ENCODE peak calls at places on chromosomes 3 and 15, in ten cellular contexts. T is K562, E is A549, D is PC-3, Y is astrocyte of the cerebellum, V is neural progenitor cell, S is endodermal cell, P is GM12878, Q is tibial nerve, I is HCT116. G is an unnamed sample.
A peak's percentile ranks its signal among the peaks of the same experiment; 100 is the strongest.

GRCh38 chr15:32718822-32719716 is 1.3 kb downstream of the GREM1 start:
- DNase-seq in T (no peak), E (peak; percentile 21), D (peak; percentile 16), Y (no peak), V (peak; percentile 73), S (peak; percentile 77), P (no peak), Q (no peak), I (no peak), G (no peak)

GRCh38 chr3:78495326-78495725 is 1272.5 kb downstream of the ROBO1 start:
- DNase-seq in T (no peak), E (no peak), D (no peak), Y (no peak), V (no peak), S (no peak), P (no peak), Q (no peak), I (no peak), G (no peak)

GRCh38 chr15:62306851-62307504 is 141.9 kb upstream of the C2CD4B start:
- DNase-seq in T (peak; percentile 60), E (peak; percentile 88), D (peak; percentile 69), Y (peak; percentile 42), V (peak; percentile 91), S (peak; percentile 87), P (no peak), Q (no peak), I (peak; percentile 68), G (peak; percentile 44)

GRCh38 chr3:4460334-4460733 is 6.7 kb downstream of the SUMF1 start:
- DNase-seq in T (no peak), E (no peak), D (no peak), Y (no peak), V (no peak), S (no peak), P (no peak), Q (no peak), I (no peak), G (no peak)

GRCh38 chr15:39165026-39165706 is 415.7 kb upstream of the THBS1 start:
- DNase-seq in T (no peak), E (no peak), D (no peak), Y (no peak), V (no peak), S (no peak), P (no peak), Q (no peak), I (no peak), G (no peak)

GRCh38 chr15:90191795-90192494 is 9.2 kb upstream of the SEMA4B start:
- DNase-seq in T (peak; percentile 50), E (peak; percentile 92), D (no peak), Y (no peak), V (no peak), S (no peak), P (peak; percentile 70), Q (peak; percentile 49), I (peak; percentile 16), G (no peak)

GRCh38 chr3:71447197-71447596 is 136.3 kb downstream of the FOXP1 start:
- DNase-seq in T (no peak), E (no peak), D (peak; percentile 15), Y (no peak), V (no peak), S (no peak), P (no peak), Q (no peak), I (no peak), G (no peak)

GRCh38 chr3:169181666-169182065 is 481.8 kb downstream of the MECOM start:
- DNase-seq in T (no peak), E (no peak), D (no peak), Y (no peak), V (no peak), S (no peak), P (no peak), Q (no peak), I (no peak), G (no peak)

GRCh38 chr3:75983609-75984290 is 198.4 kb upstream of the ZNF717 start:
- DNase-seq in T (no peak), E (no peak), D (no peak), Y (no peak), V (no peak), S (no peak), P (no peak), Q (no peak), I (no peak), G (peak; percentile 70)

GRCh38 chr3:157533298-157533870 is 30.2 kb upstream of the VEPH1 start:
- DNase-seq in T (peak; percentile 14), E (no peak), D (peak; percentile 83), Y (no peak), V (no peak), S (no peak), P (no peak), Q (no peak), I (no peak), G (no peak)

GRCh38 chr3:157531301-157531660 is 28.1 kb upstream of the VEPH1 start:
- DNase-seq in T (no peak), E (no peak), D (peak; percentile 39), Y (no peak), V (no peak), S (no peak), P (no peak), Q (no peak), I (no peak), G (no peak)

GRCh38 chr3:157530637-157531300 is 27.6 kb upstream of the VEPH1 start:
- DNase-seq in T (no peak), E (no peak), D (no peak), Y (no peak), V (no peak), S (no peak), P (no peak), Q (no peak), I (no peak), G (no peak)

GRCh38 chr3:157531771-157532170 is 28.6 kb upstream of the VEPH1 start:
- DNase-seq in T (no peak), E (no peak), D (peak; percentile 20), Y (no peak), V (no peak), S (no peak), P (no peak), Q (no peak), I (no peak), G (no peak)

GRCh38 chr3:157532529-157533297 is 29.5 kb upstream of the VEPH1 start:
- DNase-seq in T (peak; percentile 69), E (peak; percentile 64), D (peak; percentile 94), Y (peak; percentile 85), V (peak; percentile 86), S (peak; percentile 62), P (peak; percentile 9), Q (no peak), I (peak; percentile 65), G (peak; percentile 60)
- TF ChIP-seq CTCF in T (peak; percentile 87), E (peak; percentile 83), D (peak; percentile 96), Y (peak; percentile 80), V (peak; percentile 89), S (peak; percentile 88), P (peak; percentile 75), Q (peak; percentile 82), I (peak; percentile 85), G (peak; percentile 86)

GRCh38 chr3:33047842-33048834 is 48.8 kb downstream of the GLB1 start:
- DNase-seq in T (no peak), E (no peak), D (no peak), Y (no peak), V (no peak), S (no peak), P (no peak), Q (no peak), I (no peak), G (no peak)
- H3K4me3 ChIP-seq in T (no peak overlapping the region), E (no peak overlapping the region), D (no peak overlapping the region), Y (no peak overlapping the region), V (no peak overlapping the region), S (no peak overlapping the region), P (no peak overlapping the region), Q (no peak overlapping the region), I (no peak overlapping the region), G (no peak overlapping the region)

DNA sequence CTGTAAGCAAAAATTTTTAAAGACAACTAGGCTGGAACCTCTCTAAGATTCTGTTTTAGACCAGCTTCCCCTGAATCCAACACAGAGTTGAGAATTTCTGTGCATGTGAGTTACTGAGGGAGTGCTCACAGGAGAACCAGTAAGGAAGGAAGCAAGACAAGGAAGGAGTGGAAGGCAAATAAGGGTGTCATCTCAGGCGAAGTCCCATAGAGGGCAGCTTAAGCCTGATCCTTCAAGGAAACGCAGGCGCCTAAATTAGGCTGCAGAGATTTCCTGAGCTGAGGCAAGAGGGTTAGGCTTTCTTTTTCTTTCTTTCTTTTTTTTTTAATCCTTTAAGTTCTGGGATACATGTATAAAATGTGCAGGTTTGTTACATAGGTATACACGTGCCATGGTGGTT is 36.2 kb upstream of the COL6A6 start:
- DNase-seq in T (peak; percentile 13), E (peak; percentile 45), D (peak; percentile 48), Y (peak; percentile 55), V (peak; percentile 75), S (peak; percentile 80), P (no peak), Q (no peak), I (peak; percentile 26), G (no peak)
- TF ChIP-seq CTCF in T (peak; percentile 23), E (peak; percentile 8), D (peak; percentile 44), Y (peak; percentile 67), V (peak; percentile 63), S (peak; percentile 80), P (peak; percentile 5), Q (no peak), I (no peak), G (peak; percentile 54)

GRCh38 chr3:42063886-42064285 is 27.3 kb upstream of the TRAK1 start:
- DNase-seq in T (no peak), E (peak; percentile 45), D (no peak), Y (no peak), V (no peak), S (no peak), P (no peak), Q (no peak), I (no peak), G (no peak)

GRCh38 chr3:42068303-42069088 is 22.7 kb upstream of the TRAK1 start:
- DNase-seq in T (no peak), E (no peak), D (no peak), Y (no peak), V (no peak), S (no peak), P (no peak), Q (no peak), I (no peak), G (no peak)

GRCh38 chr3:42067324-42067723 is 23.8 kb upstream of the TRAK1 start:
- DNase-seq in T (no peak), E (no peak), D (no peak), Y (no peak), V (no peak), S (no peak), P (peak; percentile 86), Q (no peak), I (no peak), G (no peak)

GRCh38 chr3:42070089-42070885 is 20.9 kb upstream of the TRAK1 start:
- DNase-seq in T (no peak), E (no peak), D (peak; percentile 35), Y (no peak), V (no peak), S (no peak), P (no peak), Q (no peak), I (no peak), G (no peak)

DNA sequence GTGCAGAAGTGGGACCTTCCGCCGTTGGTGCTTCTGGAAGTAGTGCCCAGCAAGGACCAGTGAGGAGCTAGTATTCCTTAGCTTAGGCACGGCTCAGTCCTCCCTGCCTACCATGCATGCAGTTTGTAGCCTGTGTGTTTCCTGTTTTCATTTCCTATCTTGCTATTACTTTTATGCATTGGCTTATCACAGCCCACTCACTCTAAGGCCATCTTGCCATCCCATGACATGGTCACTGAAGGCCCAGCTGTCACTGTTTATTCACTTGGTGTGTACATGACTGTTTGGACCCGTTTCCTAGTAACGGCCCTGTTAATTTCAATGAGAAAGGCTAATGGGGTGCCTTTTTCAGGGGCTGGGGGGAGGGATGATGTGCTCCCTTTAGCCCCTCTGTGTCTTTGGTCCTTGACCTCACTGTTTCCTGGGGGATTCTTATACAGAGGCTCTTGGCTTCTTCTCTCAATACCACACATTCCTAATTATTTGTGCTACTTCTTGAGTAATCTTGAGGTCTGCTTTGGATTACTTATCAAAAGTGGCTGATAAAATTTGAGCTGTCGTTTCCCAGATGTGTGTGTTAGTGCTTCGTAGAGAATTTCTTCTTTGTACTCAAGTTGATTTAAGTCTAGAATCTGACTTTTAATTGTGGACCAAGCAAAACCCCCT is 24.5 kb upstream of the TRAK1 start:
- DNase-seq in T (no peak), E (no peak), D (no peak), Y (no peak), V (peak; percentile 40), S (peak; percentile 59), P (no peak), Q (no peak), I (no peak), G (no peak)
- H3K4me3 ChIP-seq in T (no peak overlapping the region), E (no peak overlapping the region), D (no peak overlapping the region), Y (no peak overlapping the region), V (no peak overlapping the region), S (no peak overlapping the region), P (peak overlapping the region; percentile 48), Q (no peak overlapping the region), I (no peak overlapping the region), G (no peak overlapping the region)